ENCODE peak calls at places on chromosomes 4 and X, in seven cellular contexts. E is A549, J is K562, A is tibial nerve, G is uterus, D is endothelial cell of umbilical vein, S is lower leg skin. V is an unnamed sample.
A peak's percentile ranks its signal among the peaks of the same experiment; 100 is the strongest.

GRCh38 chr4:1044469-1045192 is 33.2 kb downstream of the FGFRL1 start:
- DNase-seq in G (peak; percentile 31), S (no peak), E (no peak), J (no peak), A (no peak), D (no peak), V (no peak)

GRCh38 chr4:162560073-162560472 is 396.3 kb upstream of the FSTL5 start:
- DNase-seq in G (no peak), J (no peak), A (no peak), S (no peak), E (no peak), D (no peak), V (no peak)

GRCh38 chr4:110055014-110055768 is 142.5 kb downstream of the EGF start:
- DNase-seq in J (no peak), D (no peak), A (no peak), S (no peak), E (no peak), G (no peak), V (peak; percentile 13)

GRCh38 chr4:186622788-186623464 is 67.6 kb upstream of the MTNR1A start:
- DNase-seq in A (no peak), E (no peak), D (no peak), S (no peak), G (no peak), J (no peak), V (no peak)

GRCh38 chr4:77384094-77384493 is 221.5 kb upstream of the CXCL13 start:
- DNase-seq in E (no peak), A (no peak), J (no peak), S (no peak), D (no peak), G (no peak), V (no peak)

GRCh38 chrX:130669233-130669632 is 233.8 kb downstream of the ENOX2 start:
- DNase-seq in E (no peak), D (no peak), S (no peak), J (no peak), G (no peak), A (no peak), V (no peak)

GRCh38 chr4:30821891-30822612 is 101.9 kb downstream of the PCDH7 start:
- DNase-seq in A (no peak), D (peak; percentile 7), G (no peak), J (no peak), S (no peak), E (peak; percentile 0), V (no peak)

GRCh38 chr4:107683873-107684272 is 36.2 kb downstream of the PAPSS1 start:
- DNase-seq in A (no peak), E (peak; percentile 60), J (no peak), G (no peak), S (no peak), D (no peak), V (no peak)

GRCh38 chr4:122884504-122884903 is 37.9 kb downstream of the NUDT6 start:
- DNase-seq in E (no peak), S (no peak), D (no peak), G (no peak), A (no peak), J (no peak), V (no peak)

GRCh38 chrX:115531818-115532403 is 29.1 kb upstream of the PLS3 start:
- DNase-seq in D (peak; percentile 85), S (no peak), E (peak; percentile 15), A (no peak), G (no peak), J (no peak), V (no peak)

GRCh38 chrX:57651169-57651919 is 28.7 kb downstream of the NLRP2B start:
- DNase-seq in G (no peak), A (no peak), E (no peak), S (no peak), J (no peak), D (no peak), V (no peak)

GRCh38 chr4:22490718-22491330 is 25.0 kb downstream of the ADGRA3 start:
- DNase-seq in E (no peak), G (no peak), A (no peak), S (no peak), D (no peak), J (no peak), V (no peak)

GRCh38 chrX:33831211-33831610 is 300.9 kb downstream of the FAM47A start:
- DNase-seq in J (no peak), D (no peak), G (no peak), S (no peak), A (no peak), E (no peak), V (no peak)

DNA sequence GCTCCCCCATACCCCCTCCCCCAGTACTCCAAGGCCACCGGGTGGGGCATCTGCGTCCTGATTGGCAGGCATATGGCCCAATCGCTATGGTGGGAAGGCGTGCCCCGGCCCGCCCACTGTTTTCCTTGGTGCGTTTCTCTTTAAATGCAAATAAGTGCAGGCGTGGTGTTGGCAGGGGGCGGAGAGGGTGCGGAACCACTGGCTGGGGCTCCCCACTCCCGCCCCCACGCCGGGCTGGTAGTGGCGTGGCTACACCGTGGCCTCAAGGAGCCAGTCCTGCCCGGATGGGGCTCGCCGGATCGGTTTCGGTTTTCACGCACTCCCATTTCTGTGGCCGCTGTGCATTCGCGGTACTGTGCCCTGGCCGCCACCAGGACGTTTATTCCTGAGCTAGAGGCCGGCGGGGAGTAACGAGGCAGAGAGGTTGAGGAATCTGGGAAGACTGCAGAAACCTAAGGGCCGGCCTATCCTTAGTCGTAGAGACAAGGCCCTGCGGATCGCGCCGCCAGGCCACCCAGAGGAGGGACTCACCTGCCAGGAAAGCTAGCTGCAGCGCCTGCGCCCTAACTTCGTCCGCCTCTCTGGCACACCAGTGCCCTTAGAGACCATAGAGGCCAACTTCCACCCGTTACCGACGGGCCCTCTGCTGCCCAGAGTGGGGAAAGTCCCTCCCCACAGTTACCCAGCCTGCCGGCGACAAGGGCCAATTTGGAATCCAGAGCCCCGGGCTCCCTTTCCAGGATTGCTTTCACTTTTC is 405 bp upstream of the AMER1 start:
- DNase-seq in D (peak; percentile 96), G (peak; percentile 93), S (peak; percentile 98), J (peak; percentile 93), A (peak; percentile 90), E (peak; percentile 93), V (peak; percentile 79)
- TF ChIP-seq POLR2A in D (peak; percentile 71), G (peak; percentile 73), S (no peak), J (peak; percentile 71), A (peak; percentile 74), E (peak; percentile 84), V (peak; percentile 27)

GRCh38 chr4:82761249-82761648 is 37.3 kb downstream of the SCD5 start:
- DNase-seq in J (no peak), E (no peak), D (no peak), S (no peak), G (no peak), A (no peak), V (no peak)
- TF ChIP-seq POLR2A in J (no peak), E (no peak), D (no peak), S (no peak), G (no peak), A (no peak), V (no peak)

GRCh38 chrX:15674899-15675489 is 10.4 kb upstream of the CLTRN start:
- DNase-seq in J (peak; percentile 83), A (peak; percentile 49), D (peak; percentile 93), G (peak; percentile 92), E (peak; percentile 96), S (peak; percentile 98), V (peak; percentile 41)

GRCh38 chrX:15675490-15675921 is 10.9 kb upstream of the CLTRN start:
- DNase-seq in A (peak; percentile 65), J (peak; percentile 74), S (peak; percentile 97), E (peak; percentile 86), G (no peak), D (no peak), V (peak; percentile 15)

GRCh38 chrX:15673970-15674369 is 9.4 kb upstream of the CLTRN start:
- DNase-seq in E (no peak), S (no peak), J (no peak), G (no peak), D (no peak), A (no peak), V (no peak)

GRCh38 chrX:15672886-15673285 is 8.3 kb upstream of the CLTRN start:
- DNase-seq in D (no peak), J (no peak), E (no peak), A (no peak), S (no peak), G (no peak), V (no peak)

DNA sequence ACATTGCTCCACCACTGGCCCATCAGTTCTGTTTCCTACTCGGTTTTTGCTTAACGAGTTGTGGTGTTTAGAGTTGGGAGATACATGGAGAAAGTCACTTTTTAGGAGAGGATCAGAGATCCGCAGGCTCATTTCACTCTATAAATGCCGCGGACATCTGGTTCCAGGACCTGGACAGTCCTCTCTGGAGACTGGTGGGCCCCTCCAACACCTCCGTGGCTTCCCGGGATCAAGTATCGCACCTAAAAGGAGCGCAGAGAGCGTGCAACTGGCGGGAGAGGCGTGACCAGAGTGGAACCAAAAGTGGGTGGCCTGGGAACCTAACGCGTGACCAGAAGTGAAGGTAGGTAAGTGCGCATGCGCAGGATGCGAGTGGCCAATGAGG is 9.9 kb upstream of the CLTRN start:
- DNase-seq in A (peak; percentile 88), D (no peak), J (peak; percentile 89), G (peak; percentile 95), S (peak; percentile 99), E (peak; percentile 97), V (peak; percentile 36)
- TF ChIP-seq POLR2A in A (no peak), D (no peak), J (no peak), G (no peak), S (no peak), E (peak; percentile 83), V (no peak)

DNA sequence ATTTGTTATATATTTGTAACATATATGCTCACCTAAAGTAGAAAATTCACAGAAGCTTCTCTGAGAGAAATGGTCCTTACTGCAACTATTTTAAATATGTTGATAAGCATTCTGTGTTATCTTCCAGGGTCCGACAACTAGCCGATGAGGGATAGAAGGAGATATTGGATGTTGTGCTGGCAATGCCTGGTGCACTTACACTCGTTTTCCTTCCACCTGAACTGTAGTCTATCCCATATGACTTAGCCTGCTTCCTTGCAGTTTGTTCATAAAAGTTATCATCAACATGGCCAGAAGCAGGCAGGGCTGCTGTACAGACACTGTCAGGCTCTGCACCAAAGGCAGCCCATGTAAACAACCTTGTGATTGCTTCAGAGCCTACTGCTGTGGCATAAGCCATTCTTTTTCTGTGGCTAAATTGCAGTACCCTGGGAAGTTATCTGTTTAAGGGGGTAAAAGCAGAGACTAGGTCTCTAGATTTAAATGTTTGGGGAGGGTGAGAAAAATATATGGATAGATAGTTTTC is 1.6 kb downstream of the MAPK10 start:
- DNase-seq in G (no peak), J (no peak), S (no peak), A (no peak), D (no peak), E (no peak), V (no peak)
- TF ChIP-seq POLR2A in G (no peak), J (no peak), S (no peak), A (no peak), D (no peak), E (no peak), V (no peak)

DNA sequence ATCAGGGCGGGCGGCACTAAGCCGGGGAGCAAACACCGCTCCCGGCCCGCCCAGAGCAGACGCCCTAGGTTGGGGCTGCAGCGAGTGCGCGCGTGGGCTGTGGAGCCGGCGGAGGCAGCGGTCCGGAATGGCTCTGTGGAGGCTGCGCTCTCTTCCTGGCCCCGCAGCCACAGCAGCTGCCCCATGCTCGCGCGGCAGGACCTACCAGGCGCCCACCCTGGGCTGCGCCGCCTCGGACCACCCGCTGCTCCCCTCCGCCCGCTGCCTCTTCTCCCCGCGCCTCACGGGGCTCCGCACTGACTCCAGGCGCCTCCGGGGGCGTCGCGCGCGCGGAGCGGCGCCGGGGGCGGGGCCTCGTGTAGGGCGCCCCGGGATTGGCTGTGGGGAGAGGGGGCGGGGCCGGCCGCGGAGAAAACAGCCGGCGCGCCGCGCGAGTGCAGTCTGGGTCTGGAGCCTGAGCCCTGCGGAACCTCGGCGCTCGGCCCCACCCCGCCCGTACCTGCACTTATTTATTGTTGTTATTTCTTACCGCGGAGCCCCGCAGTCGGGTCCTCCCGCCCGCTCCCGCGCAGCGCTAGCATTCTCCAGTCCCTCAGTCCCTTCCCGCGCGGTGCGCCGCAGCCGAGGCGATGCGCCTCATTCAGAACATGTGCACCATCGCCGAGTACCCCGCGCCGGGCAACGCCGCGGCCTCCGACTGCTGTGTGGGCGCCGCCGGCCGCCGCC is at the start of gene RASL11B:
- DNase-seq in D (peak; percentile 78), S (peak; percentile 95), G (peak; percentile 85), E (peak; percentile 40), J (peak; percentile 95), A (peak; percentile 72), V (peak; percentile 96)
- TF ChIP-seq POLR2A in D (no peak), S (no peak), G (peak; percentile 78), E (peak; percentile 13), J (peak; percentile 50), A (peak; percentile 74), V (no peak)